ENCODE peak calls at places on chromosome 9, in six cellular contexts. Q, G, I, F, C and R are unnamed samples.

GRCh38 chr9:130304643-130305042 is 39.1 kb downstream of the HMCN2 start:
- DNase-seq in Q (no peak), G (no peak), I (no peak), F (no peak), C (no peak), R (no peak)

GRCh38 chr9:32783168-32783891 is at the start of gene TMEM215:
- DNase-seq in Q (no peak), G (no peak), I (no peak), F (peak), C (no peak), R (no peak)

GRCh38 chr9:106927916-106928315 is 65.0 kb downstream of the ZNF462 start:
- DNase-seq in Q (no peak), G (no peak), I (no peak), F (no peak), C (no peak), R (no peak)

GRCh38 chr9:136726631-136727191 is 14.3 kb downstream of the DIPK1B start:
- DNase-seq in Q (no peak), G (no peak), I (no peak), F (no peak), C (peak), R (no peak)

GRCh38 chr9:72592501-72593403 is 71.3 kb downstream of the TMC1 start:
- DNase-seq in Q (no peak), G (peak), I (no peak), F (peak), C (peak), R (no peak)

GRCh38 chr9:20404192-20404813 is 218.0 kb downstream of the MLLT3 start:
- DNase-seq in Q (no peak), G (no peak), I (no peak), F (no peak), C (no peak), R (no peak)

GRCh38 chr9:135910757-135911156 is 3.4 kb upstream of the CAMSAP1 start:
- DNase-seq in Q (no peak), G (no peak), I (peak), F (no peak), C (no peak), R (no peak)

GRCh38 chr9:96154081-96154480 is 147.9 kb downstream of the HSD17B3 start:
- DNase-seq in Q (no peak), G (no peak), I (no peak), F (no peak), C (no peak), R (no peak)

GRCh38 chr9:112555091-112555643 is 68.5 kb downstream of the KIAA1958 start:
- DNase-seq in Q (no peak), G (no peak), I (no peak), F (no peak), C (no peak), R (no peak)

GRCh38 chr9:112556497-112557085 is 70.0 kb downstream of the KIAA1958 start:
- DNase-seq in Q (no peak), G (no peak), I (no peak), F (no peak), C (no peak), R (no peak)

GRCh38 chr9:112553256-112553826 is 66.7 kb downstream of the KIAA1958 start:
- DNase-seq in Q (no peak), G (no peak), I (no peak), F (no peak), C (no peak), R (no peak)

GRCh38 chr9:112555844-112556482 is 69.3 kb downstream of the KIAA1958 start:
- DNase-seq in Q (no peak), G (no peak), I (no peak), F (no peak), C (peak), R (no peak)

DNA sequence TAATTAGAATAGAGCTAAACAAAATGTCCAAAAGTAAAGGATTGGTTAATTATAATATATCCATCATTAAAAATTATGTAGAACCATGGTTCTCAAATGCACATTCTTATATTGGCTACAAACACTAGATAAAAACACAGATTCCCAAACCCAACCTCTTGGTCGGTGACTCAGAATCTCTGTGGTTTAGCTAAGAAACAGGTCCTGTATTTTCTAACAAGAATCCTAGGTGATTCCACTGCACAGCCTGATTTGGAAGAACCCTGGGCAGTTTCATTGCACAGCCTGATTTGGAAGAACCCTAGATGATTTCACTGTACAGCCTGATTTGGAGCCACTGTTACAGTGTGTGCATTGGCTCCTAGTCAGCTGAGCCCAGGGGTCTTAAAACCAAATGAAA is 67.9 kb downstream of the KIAA1958 start:
- DNase-seq in Q (no peak), G (no peak), I (no peak), F (no peak), C (no peak), R (no peak)
- H3K27ac ChIP-seq in Q (no peak), G (no peak), I (no peak), F (no peak), C (no peak), R (no peak)

GRCh38 chr9:125550216-125550614 is 156.8 kb downstream of the MAPKAP1 start:
- DNase-seq in Q (no peak), G (no peak), I (no peak), F (no peak), C (peak), R (no peak)
- H3K4me3 ChIP-seq in Q (no peak), G (no peak), I (no peak), F (no peak), C (no peak), R (no peak)

DNA sequence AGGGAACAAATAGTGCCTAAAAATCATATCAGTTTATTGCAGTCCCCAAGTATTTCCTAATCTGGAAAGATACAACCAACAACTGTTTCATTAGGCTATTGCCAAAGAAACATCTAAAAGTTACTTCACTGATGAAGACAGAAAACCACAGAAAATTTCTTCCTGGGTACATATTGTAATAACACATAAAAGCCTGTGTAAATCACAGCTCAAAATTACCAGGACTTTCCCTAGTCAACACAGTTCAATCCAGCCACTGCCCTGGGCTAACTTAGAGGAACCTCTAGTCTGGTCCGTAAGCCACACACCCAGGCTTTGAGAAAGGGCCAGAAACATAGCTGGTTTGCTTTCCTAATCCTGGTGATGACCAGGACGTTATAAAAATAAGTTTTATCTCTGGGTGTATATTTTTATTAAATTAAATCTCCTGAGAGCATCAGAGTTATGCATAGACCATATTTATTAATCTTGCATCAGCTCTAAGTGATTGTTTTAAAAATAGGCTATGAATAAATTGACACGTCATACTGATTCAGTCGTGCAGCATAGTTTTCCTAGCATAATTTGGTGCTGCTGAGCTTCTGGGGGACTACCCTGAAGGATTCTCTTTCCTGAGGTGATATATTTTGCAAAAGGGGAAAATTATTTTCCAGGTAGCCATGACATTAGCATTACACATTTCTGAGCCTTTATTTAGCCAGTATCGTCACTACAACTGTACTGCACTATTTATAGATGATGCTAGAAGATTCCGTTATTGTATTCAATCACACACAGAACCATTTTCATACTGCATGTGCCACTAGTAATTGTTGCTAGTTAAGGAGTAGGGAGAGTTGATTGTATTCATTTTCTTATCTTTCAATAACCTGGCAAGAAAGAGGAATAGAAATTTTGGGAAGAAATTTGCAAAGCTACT is 12.6 kb upstream of the MUSK start:
- DNase-seq in Q (no peak), G (no peak), I (peak), F (no peak), C (no peak), R (no peak)
- TF ChIP-seq POLR2AphosphoS5 in Q (no peak), G (no peak), I (no peak), F (no peak), C (no peak), R (peak)

GRCh38 chr9:94639996-94640376 is 668 bp upstream of the FBP1 start:
- DNase-seq in Q (no peak), G (no peak), I (no peak), F (peak), C (no peak), R (no peak)
- H3K27ac ChIP-seq in Q (no peak), G (no peak), I (no peak), F (no peak), C (no peak), R (peak)

DNA sequence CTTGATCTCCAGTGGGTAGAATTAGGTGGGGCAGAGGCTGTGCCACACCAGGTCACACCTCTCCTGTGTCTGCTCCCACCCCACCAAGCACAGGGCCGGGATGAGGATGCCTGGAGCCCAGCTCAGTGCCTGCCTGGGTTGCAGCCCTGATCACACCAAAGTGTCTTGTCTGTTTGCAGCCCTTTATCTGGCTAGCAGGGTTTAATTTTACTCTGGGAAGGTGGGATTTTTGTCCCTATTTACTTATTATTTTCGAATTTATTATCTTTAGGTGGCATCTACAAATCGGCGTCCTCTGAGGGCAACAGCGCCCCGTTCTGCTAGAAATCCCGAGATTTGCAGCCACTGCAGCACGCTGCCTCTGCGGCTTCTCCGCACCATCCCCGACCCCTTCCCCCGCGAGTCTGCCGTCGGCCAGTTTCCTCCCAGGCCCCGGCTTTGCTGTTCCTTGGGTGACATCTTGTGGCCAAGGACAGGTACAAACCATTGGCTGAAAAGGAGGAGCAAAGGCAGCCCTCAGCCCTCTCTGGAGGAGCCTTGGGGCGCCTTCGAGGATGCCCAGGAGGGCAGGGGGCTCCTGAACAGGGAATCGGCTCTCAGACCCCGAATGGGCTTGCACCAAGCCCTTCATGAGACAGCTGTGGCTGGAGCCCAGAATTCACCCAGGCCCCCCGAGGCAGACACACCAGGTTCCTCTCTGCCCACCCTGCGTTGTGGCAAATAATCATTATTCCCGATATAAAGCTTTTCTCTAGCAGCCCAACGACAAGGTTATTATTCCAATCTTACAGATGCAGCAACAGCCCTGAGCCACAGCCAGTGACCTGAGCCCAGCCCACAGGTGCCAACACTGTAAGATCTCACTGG is 113.0 kb downstream of the GAPVD1 start:
- DNase-seq in Q (no peak), G (peak), I (peak), F (peak), C (peak), R (peak)
- H3K4me3 ChIP-seq in Q (no peak), G (no peak), I (peak), F (peak), C (peak), R (peak)

DNA sequence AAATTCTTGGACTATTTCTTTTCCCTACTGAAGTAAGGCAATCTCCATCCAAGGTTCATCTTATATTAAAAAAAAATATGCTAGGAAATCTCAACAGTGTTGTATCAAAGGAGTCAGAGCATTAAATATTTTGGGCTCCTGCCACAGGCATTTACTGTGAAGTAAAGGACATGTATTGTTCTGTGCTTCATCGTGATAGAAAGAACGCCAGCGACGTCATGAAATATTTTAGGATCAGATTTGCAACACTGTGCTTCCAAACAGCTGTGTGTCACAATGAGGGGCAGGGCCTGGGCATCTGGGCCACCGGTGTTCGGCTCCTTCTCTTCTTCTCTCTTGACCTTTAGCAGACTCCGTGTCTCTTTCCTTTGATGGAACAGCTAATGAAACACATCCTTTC is 17.8 kb upstream of the TNC start:
- DNase-seq in Q (no peak), G (no peak), I (no peak), F (no peak), C (no peak), R (no peak)
- TF ChIP-seq POLR2AphosphoS5 in Q (no peak), G (no peak), I (no peak), F (no peak), C (no peak), R (no peak)

GRCh38 chr9:89536145-89536574 is 38.2 kb upstream of the SEMA4D start:
- DNase-seq in Q (no peak), G (no peak), I (no peak), F (no peak), C (no peak), R (no peak)

GRCh38 chr9:89539374-89539773 is 41.5 kb upstream of the SEMA4D start:
- DNase-seq in Q (no peak), G (no peak), I (no peak), F (no peak), C (no peak), R (no peak)

GRCh38 chr9:89537166-89537565 is 39.3 kb upstream of the SEMA4D start:
- DNase-seq in Q (no peak), G (no peak), I (no peak), F (no peak), C (no peak), R (no peak)

GRCh38 chr9:89536618-89537017 is 38.7 kb upstream of the SEMA4D start:
- DNase-seq in Q (no peak), G (no peak), I (no peak), F (no peak), C (no peak), R (no peak)

DNA sequence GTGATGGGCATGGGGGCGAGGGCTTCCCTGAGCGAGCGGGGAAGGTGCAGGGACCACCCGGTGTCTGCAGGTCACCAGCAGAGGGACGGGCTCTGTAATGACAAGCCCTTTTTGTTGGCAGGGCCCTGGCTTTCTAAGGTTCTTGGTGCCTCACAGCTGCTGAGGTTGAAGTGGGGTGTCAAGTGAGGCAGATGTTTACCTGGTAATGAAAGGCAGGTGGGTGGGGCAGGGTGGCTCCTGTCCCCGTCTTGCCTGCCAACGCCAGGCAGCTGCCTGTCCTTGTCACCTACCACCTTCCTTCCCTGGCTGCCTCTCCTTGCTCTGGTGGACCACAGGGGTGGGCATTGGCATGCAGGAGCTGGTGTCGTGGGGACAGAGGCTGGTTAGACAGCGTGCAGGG is 41.0 kb upstream of the SEMA4D start:
- DNase-seq in Q (no peak), G (no peak), I (no peak), F (no peak), C (no peak), R (no peak)
- H3K27ac ChIP-seq in Q (no peak), G (no peak), I (no peak), F (no peak), C (no peak), R (no peak)

DNA sequence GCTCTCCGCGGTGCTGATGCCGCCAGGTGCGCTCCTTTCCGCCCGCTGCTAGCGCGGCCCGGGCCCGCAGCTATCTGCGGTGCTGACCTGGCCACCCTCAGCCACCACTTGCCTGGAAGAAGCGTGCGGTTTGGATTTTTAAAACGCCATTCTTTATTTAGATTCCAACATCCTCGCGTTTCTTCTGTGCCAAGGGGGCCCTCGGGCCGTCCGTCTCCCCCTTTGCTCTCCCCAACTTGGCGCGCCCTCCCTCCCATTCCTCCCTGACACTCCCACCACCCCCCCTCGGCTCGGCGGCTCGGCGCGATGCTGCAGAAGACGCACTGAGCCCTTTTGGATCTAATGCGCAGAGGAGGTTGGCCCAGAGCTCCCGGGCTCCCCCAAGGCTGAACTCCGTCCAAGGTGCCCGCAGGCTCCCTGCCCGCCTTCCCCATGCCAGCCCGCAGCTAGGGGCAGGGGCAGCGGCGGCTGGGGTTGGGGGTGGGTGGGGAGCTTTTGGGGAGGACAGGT is at the start of gene BARHL1:
- DNase-seq in Q (no peak), G (no peak), I (no peak), F (no peak), C (no peak), R (no peak)
- H3K4me3 ChIP-seq in Q (no peak), G (no peak), I (peak), F (peak), C (no peak), R (peak)

DNA sequence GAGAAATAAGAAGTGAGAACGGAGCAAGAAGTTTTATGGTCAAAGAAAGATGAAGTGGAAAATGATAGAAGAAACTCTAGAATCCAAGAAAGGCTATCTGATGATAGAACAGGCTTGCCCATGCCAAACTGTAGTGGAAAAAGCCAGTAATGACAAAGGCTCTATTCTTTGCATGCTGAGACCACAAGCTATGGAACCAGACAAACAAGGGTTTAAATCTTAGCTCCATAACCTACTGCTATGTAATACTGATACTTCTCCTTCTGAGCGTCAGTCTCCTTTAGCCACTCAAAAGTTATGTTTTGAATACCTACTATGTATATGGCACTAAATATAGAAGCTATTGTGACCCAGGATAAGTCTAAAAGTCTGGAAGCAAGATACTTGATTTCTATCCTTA is 51.2 kb upstream of the TRIM32 start:
- DNase-seq in Q (no peak), G (no peak), I (no peak), F (no peak), C (no peak), R (no peak)
- TF ChIP-seq POLR2AphosphoS5 in Q (no peak), G (no peak), I (no peak), F (no peak), C (no peak), R (no peak)

GRCh38 chr9:123984802-123985201 is 26.8 kb upstream of the LHX2 start:
- DNase-seq in Q (no peak), G (no peak), I (no peak), F (no peak), C (no peak), R (no peak)
- H3K27ac ChIP-seq in Q (no peak), G (no peak), I (no peak), F (no peak), C (no peak), R (no peak)